ENCODE peak calls at places on chromosomes 16 and 17, in seven cellular contexts. S, L, M, P, O, D and F are unnamed samples.

GRCh38 chr16:65117701-65118448 is 4.0 kb downstream of the CDH11 start:
- DNase-seq in S (peak; percentile 10), L (peak; percentile 76), M (peak; percentile 71), P (peak; percentile 72), O (no peak), D (peak; percentile 90), F (peak; percentile 0)

GRCh38 chr17:50830994-50831393 is 4.4 kb upstream of the WFIKKN2 start:
- DNase-seq in S (no peak), L (no peak), M (no peak), P (no peak), O (no peak), D (no peak), F (peak; percentile 57)

GRCh38 chr17:75096082-75096625 is 8.4 kb downstream of the SLC16A5 start:
- DNase-seq in S (no peak), L (no peak), M (no peak), P (peak; percentile 90), O (peak; percentile 79), D (peak; percentile 84), F (no peak)

GRCh38 chr17:48472485-48473281 is 42.7 kb upstream of the SKAP1 start:
- DNase-seq in S (no peak), L (no peak), M (no peak), P (no peak), O (no peak), D (peak; percentile 42), F (no peak)

GRCh38 chr16:83878838-83879237 is 20.1 kb upstream of the MLYCD start:
- DNase-seq in S (no peak), L (peak; percentile 62), M (no peak), P (peak; percentile 71), O (no peak), D (peak; percentile 74), F (peak; percentile 16)

GRCh38 chr17:7204335-7204734 is 15.3 kb downstream of the DLG4 start:
- DNase-seq in S (no peak), L (no peak), M (no peak), P (no peak), O (no peak), D (no peak), F (no peak)

GRCh38 chr16:70706948-70707465 is 21.2 kb upstream of the MTSS2 start:
- DNase-seq in S (no peak), L (no peak), M (no peak), P (peak; percentile 56), O (no peak), D (peak; percentile 56), F (no peak)

GRCh38 chr16:82583415-82583814 is 43.4 kb upstream of the CDH13 start:
- DNase-seq in S (no peak), L (no peak), M (no peak), P (no peak), O (no peak), D (peak; percentile 8), F (no peak)

GRCh38 chr16:4694664-4695451 is 1.5 kb downstream of the NUDT16L1 start:
- DNase-seq in S (no peak), L (peak; percentile 44), M (no peak), P (peak; percentile 27), O (peak; percentile 71), D (no peak), F (peak; percentile 6)

GRCh38 chr16:14337303-14338191 is 266.4 kb downstream of the MRTFB start:
- DNase-seq in S (no peak), L (no peak), M (no peak), P (no peak), O (no peak), D (peak; percentile 12), F (no peak)

GRCh38 chr17:2916362-2916928 is 120.2 kb downstream of the RAP1GAP2 start:
- DNase-seq in S (no peak), L (no peak), M (no peak), P (no peak), O (peak; percentile 4), D (no peak), F (no peak)

GRCh38 chr17:75625813-75626486 is 7.3 kb upstream of the SMIM5 start:
- DNase-seq in S (no peak), L (no peak), M (peak; percentile 67), P (peak; percentile 56), O (no peak), D (peak; percentile 23), F (no peak)

GRCh38 chr17:78142113-78142861 is 3.9 kb upstream of the C17orf99 start:
- DNase-seq in S (no peak), L (no peak), M (no peak), P (no peak), O (no peak), D (peak; percentile 62), F (no peak)

GRCh38 chr16:62225675-62226074 is 189.4 kb upstream of the CDH8 start:
- DNase-seq in S (peak; percentile 10), L (peak; percentile 35), M (peak; percentile 64), P (no peak), O (peak; percentile 85), D (peak; percentile 42), F (no peak)

GRCh38 chr17:16516594-16517018 is 24.6 kb upstream of the LRRC75A start:
- DNase-seq in S (no peak), L (peak; percentile 20), M (no peak), P (peak; percentile 70), O (no peak), D (peak; percentile 67), F (peak; percentile 56)

GRCh38 chr16:49023095-49023494 is 258.5 kb downstream of the CBLN1 start:
- DNase-seq in S (no peak), L (no peak), M (no peak), P (no peak), O (no peak), D (peak; percentile 19), F (no peak)

GRCh38 chr17:80773243-80773991 is 218.2 kb upstream of the CHMP6 start:
- DNase-seq in S (no peak), L (no peak), M (no peak), P (no peak), O (peak; percentile 74), D (no peak), F (no peak)